ENCODE peak calls at places on chromosomes 6 and 20, in four cellular contexts. J, S, Y and Q are unnamed samples.

GRCh38 chr6:16660157-16660497 is 101.1 kb downstream of the ATXN1 start:
- DNase-seq in J (no peak), S (no peak), Y (no peak), Q (no peak)

GRCh38 chr20:44646023-44646640 is 5.4 kb downstream of the ADA start:
- DNase-seq in J (no peak), S (no peak), Y (peak; percentile 90), Q (peak; percentile 40)

GRCh38 chr6:91097316-91097878 is 510.5 kb upstream of the MAP3K7 start:
- DNase-seq in J (peak; percentile 84), S (no peak), Y (no peak), Q (no peak)

GRCh38 chr6:138752017-138752416 is 21.6 kb upstream of the CCDC28A start:
- DNase-seq in J (no peak), S (no peak), Y (no peak), Q (no peak)

GRCh38 chr6:50817638-50817950 is 1.1 kb upstream of the TFAP2B start:
- DNase-seq in J (no peak), S (no peak), Y (no peak), Q (no peak)

GRCh38 chr20:24798930-24799705 is 150.0 kb upstream of the CST7 start:
- DNase-seq in J (no peak), S (no peak), Y (no peak), Q (no peak)

GRCh38 chr6:97703661-97704060 is 420.6 kb upstream of the MMS22L start:
- DNase-seq in J (no peak), S (no peak), Y (no peak), Q (no peak)

GRCh38 chr20:53899351-53900167 is 170.8 kb downstream of the BCAS1 start:
- DNase-seq in J (no peak), S (peak; percentile 46), Y (peak; percentile 95), Q (peak; percentile 68)

GRCh38 chr6:108171291-108171917 is 5.6 kb downstream of the NR2E1 start:
- DNase-seq in J (no peak), S (no peak), Y (no peak), Q (no peak)

GRCh38 chr20:45833030-45833882 is at the start of gene SNX21:
- DNase-seq in J (peak; percentile 90), S (peak; percentile 77), Y (no peak), Q (peak; percentile 83)

GRCh38 chr6:41657131-41658094 is 19.1 kb downstream of the MDFI start:
- DNase-seq in J (no peak), S (no peak), Y (no peak), Q (no peak)

GRCh38 chr6:108361312-108361932 is 66.6 kb downstream of the AFG1L start:
- DNase-seq in J (no peak), S (no peak), Y (no peak), Q (no peak)

GRCh38 chr20:8229090-8229489 is 97.0 kb downstream of the PLCB1 start:
- DNase-seq in J (no peak), S (no peak), Y (no peak), Q (no peak)

GRCh38 chr6:21753571-21754108 is 160.1 kb downstream of the SOX4 start:
- DNase-seq in J (no peak), S (no peak), Y (no peak), Q (no peak)

GRCh38 chr20:21395666-21396044 is 1.7 kb downstream of the NKX2-4 start:
- DNase-seq in J (no peak), S (no peak), Y (no peak), Q (no peak)

GRCh38 chr6:160104821-160105517 is 16.6 kb upstream of the SLC22A1 start:
- DNase-seq in J (no peak), S (no peak), Y (no peak), Q (no peak)

GRCh38 chr6:14770572-14770971 is 475.3 kb upstream of the JARID2 start:
- DNase-seq in J (no peak), S (no peak), Y (no peak), Q (no peak)

GRCh38 chr20:23125625-23126191 is 39.6 kb upstream of the CD93 start:
- DNase-seq in J (no peak), S (no peak), Y (no peak), Q (peak; percentile 28)

GRCh38 chr6:24016286-24016685 is 109.7 kb upstream of the NRSN1 start:
- DNase-seq in J (no peak), S (no peak), Y (no peak), Q (no peak)

GRCh38 chr6:38755874-38756273 is 40.8 kb downstream of the DNAH8 start:
- DNase-seq in J (no peak), S (no peak), Y (no peak), Q (no peak)

GRCh38 chr6:119337252-119337651 is 12.3 kb downstream of the MAN1A1 start:
- DNase-seq in J (no peak), S (no peak), Y (no peak), Q (no peak)

GRCh38 chr6:31402324-31403282 is 792 bp upstream of the MICA start:
- DNase-seq in J (peak; percentile 35), S (peak; percentile 37), Y (no peak), Q (peak; percentile 38)

DNA sequence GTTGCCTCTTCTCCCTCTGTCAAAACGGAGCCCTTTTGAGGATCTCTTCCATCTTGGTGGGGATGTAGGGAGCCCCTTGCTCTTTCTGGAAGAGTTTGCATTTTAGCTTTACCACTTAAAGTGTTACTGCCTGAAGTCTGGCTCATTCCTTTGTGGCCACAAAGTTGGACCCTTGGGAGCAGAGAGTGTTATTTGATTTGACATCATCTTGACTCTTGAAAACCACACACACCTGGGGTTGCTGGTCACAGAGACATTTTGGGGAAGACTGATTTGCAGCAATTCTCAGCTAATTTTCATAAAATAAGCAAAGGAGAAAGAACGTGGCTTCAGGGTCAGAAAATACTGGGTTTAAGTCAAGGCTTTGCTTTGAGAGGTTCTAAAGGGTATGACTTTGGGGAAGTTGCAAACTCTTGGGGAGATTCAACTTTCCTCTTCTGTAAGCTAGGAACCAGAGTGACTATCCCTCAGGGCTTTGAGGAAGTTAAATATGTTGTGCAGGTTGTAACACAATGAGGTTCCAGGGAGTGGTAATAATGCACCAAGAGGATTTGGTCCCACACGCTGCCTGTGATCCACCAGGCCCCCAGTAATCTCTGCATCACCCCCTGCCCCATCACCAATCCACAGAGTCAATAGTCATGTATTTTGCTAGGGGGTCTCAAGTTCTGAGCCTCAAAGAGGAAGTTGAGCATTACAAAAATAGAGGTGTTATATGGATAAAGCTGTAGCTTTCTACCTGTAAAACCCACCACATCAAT is 141.6 kb upstream of the SLC24A3 start:
- DNase-seq in J (no peak), S (no peak), Y (peak; percentile 77), Q (no peak)
- TF ChIP-seq CTCF in J (no peak), S (no peak), Y (no peak), Q (no peak)

DNA sequence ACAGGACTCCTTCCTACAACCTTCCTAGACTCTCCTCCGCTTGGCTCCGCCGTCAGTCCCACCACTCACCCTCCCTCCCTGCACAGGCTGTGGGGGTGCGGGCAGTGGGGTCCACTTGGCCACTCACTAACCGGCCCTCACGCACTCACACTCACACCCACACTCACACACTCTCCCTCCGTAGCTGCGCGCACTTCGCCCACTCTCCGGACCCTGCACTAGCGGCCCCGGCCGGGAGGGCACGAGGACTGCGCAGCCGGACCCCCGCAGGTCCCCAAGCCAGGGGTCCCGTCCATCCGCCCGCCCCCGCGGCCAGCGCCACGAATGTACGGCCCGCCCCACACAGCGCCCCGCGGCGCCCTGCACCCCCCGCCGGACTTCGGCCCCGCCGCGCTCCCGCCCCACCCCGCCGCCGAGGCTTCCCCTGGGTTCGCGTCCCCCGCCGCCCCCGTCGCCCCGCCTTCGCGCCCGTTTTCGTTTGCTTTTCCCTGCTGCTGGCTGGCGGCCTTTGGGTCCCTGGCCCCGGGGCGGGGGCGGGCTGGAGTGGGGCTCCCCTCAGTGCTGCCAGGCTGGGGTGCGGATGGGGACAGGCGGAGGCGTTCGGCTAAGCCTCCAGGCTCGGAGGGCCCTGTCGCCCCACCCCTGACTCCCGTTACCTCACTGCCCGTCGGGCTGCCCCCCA is 23.0 kb upstream of the SLC22A7 start:
- DNase-seq in J (no peak), S (peak; percentile 55), Y (no peak), Q (peak; percentile 82)
- TF ChIP-seq EP300 in J (no peak), S (no peak), Y (no peak), Q (no peak)

GRCh38 chr20:63554361-63555278 is 661 bp downstream of the FNDC11 start:
- DNase-seq in J (no peak), S (no peak), Y (no peak), Q (no peak)
- H3K4me3 ChIP-seq in J (peak overlapping the region; percentile 39), S (peak overlapping the region; percentile 61), Y (peak overlapping the region; percentile 65), Q (peak overlapping the region; percentile 66)

DNA sequence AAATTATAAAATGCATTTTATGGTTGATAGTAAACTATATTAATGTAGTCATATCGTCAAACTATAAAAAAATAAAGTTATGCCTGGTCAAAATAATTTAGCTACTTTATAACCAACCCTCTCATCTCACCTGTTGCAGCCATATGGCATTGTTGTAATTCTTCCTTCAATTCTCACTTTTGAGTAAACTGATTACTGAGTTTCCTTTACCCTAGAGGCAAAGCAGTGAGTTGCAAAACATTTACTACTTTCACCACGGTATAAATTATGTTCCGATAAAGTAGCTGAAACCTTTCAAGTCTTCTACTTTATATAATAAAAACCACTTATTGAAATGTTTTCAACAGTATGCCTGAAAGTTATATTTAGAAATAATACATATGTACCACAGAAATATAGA is 113.8 kb downstream of the AHI1 start:
- DNase-seq in J (no peak), S (no peak), Y (no peak), Q (no peak)
- TF ChIP-seq CTCF in J (no peak), S (no peak), Y (no peak), Q (no peak)